ENCODE peak calls at places on chromosomes 5 and 9, in ten cellular contexts. H is A549, D is heart left ventricle, G is thyroid gland, R is HCT116, E is body of pancreas, I is sigmoid colon, P is ovary, C is H1, S is right lobe of liver. T is an unnamed sample.

GRCh38 chr5:73770172-73770571 is 144.2 kb downstream of the ARHGEF28 start:
- DNase-seq in H (no peak), D (no peak), G (no peak), R (no peak), E (no peak), I (no peak), P (no peak), C (no peak), S (no peak), T (no peak)

GRCh38 chr5:73155541-73156222 is 17.3 kb upstream of the TMEM174 start:
- DNase-seq in H (no peak), D (no peak), G (no peak), R (no peak), E (no peak), I (no peak), P (no peak), C (no peak), S (no peak), T (no peak)

GRCh38 chr5:71811779-71812178 is 92.7 kb downstream of the CARTPT start:
- DNase-seq in H (no peak), D (no peak), G (no peak), R (no peak), E (no peak), I (no peak), P (no peak), C (no peak), S (no peak), T (no peak)

GRCh38 chr5:172144291-172144815 is 43.7 kb downstream of the STK10 start:
- DNase-seq in H (no peak), D (peak; percentile 55), G (no peak), R (no peak), E (no peak), I (no peak), P (no peak), C (no peak), S (no peak), T (peak; percentile 20)

GRCh38 chr5:123943136-123943535 is 431.2 kb downstream of the CSNK1G3 start:
- DNase-seq in H (no peak), D (no peak), G (no peak), R (no peak), E (no peak), I (no peak), P (no peak), C (no peak), S (no peak), T (no peak)

GRCh38 chr9:121662359-121662758 is 10.9 kb downstream of the DAB2IP start:
- DNase-seq in H (no peak), D (no peak), G (no peak), R (no peak), E (no peak), I (no peak), P (no peak), C (no peak), S (no peak), T (no peak)

GRCh38 chr5:9046756-9047481 is 499.0 kb downstream of the SEMA5A start:
- DNase-seq in H (no peak), D (no peak), G (peak; percentile 39), R (no peak), E (no peak), I (no peak), P (no peak), C (no peak), S (no peak), T (no peak)

GRCh38 chr9:133910855-133911514 is 81.1 kb downstream of the VAV2 start:
- DNase-seq in H (no peak), D (no peak), G (no peak), R (no peak), E (no peak), I (no peak), P (no peak), C (no peak), S (no peak), T (no peak)

GRCh38 chr5:135993248-135993893 is 35.4 kb upstream of the TGFBI start:
- DNase-seq in H (peak; percentile 75), D (no peak), G (no peak), R (no peak), E (no peak), I (no peak), P (no peak), C (no peak), S (no peak), T (no peak)

GRCh38 chr5:3311443-3311842 is 284.2 kb upstream of the IRX1 start:
- DNase-seq in H (no peak), D (no peak), G (no peak), R (no peak), E (no peak), I (no peak), P (no peak), C (no peak), S (no peak), T (no peak)

GRCh38 chr9:135604437-135605237 is 34.7 kb downstream of the GLT6D1 start:
- DNase-seq in H (no peak), D (peak; percentile 10), G (no peak), R (no peak), E (no peak), I (peak; percentile 62), P (peak; percentile 10), C (peak; percentile 47), S (peak; percentile 52), T (no peak)

GRCh38 chr5:116544542-116545241 is 29.9 kb downstream of the SEMA6A start:
- DNase-seq in H (no peak), D (no peak), G (no peak), R (no peak), E (peak; percentile 44), I (no peak), P (no peak), C (no peak), S (no peak), T (no peak)

GRCh38 chr9:134848504-134848903 is 32.1 kb upstream of the FCN2 start:
- DNase-seq in H (no peak), D (no peak), G (no peak), R (no peak), E (no peak), I (no peak), P (no peak), C (no peak), S (no peak), T (no peak)

GRCh38 chr5:173493040-173493439 is 123.4 kb downstream of the BOD1 start:
- DNase-seq in H (no peak), D (no peak), G (no peak), R (no peak), E (no peak), I (no peak), P (no peak), C (no peak), S (no peak), T (no peak)

GRCh38 chr5:84088996-84089395 is 295.7 kb downstream of the EDIL3 start:
- DNase-seq in H (peak; percentile 38), D (no peak), G (no peak), R (peak; percentile 31), E (no peak), I (no peak), P (no peak), C (no peak), S (no peak), T (no peak)

GRCh38 chr9:123069010-123069481 is 35.6 kb downstream of the GPR21 start:
- DNase-seq in H (no peak), D (no peak), G (no peak), R (no peak), E (no peak), I (no peak), P (no peak), C (no peak), S (no peak), T (no peak)
- H3K27ac ChIP-seq in H (no peak overlapping the region), D (no peak overlapping the region), G (no peak overlapping the region), R (no peak overlapping the region), E (no peak overlapping the region), I (no peak overlapping the region), P (no peak overlapping the region), C (no peak overlapping the region), S (no peak overlapping the region), T (peak overlapping the region; percentile 41)

DNA sequence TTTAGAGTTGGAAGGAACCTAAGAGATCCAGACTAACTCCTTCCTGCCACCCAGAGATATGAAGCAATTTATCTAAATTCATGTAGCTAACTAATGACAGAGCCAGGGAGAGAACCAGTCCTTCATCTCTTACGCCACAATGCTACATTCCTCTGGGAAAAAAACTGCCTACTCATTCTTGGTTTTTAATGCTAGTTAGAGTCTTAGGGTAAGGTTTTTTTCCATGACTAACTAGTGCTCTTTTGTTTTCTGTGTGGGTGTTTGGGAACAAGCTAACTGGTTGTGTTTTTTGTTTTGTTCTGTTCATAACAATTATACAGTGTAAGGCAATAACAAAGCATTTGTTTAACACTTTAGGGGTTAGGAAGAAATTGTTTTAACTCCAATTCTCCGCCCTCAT is 52.4 kb downstream of the SLC44A1 start:
- DNase-seq in H (peak; percentile 83), D (no peak), G (no peak), R (peak; percentile 18), E (no peak), I (no peak), P (no peak), C (no peak), S (no peak), T (no peak)
- TF ChIP-seq POLR2A in H (no peak), D (no peak), G (no peak), R (no peak), E (no peak), I (no peak), P (no peak), C (no peak), S (no peak), T (no peak)

GRCh38 chr9:71944754-71945409 is 33.4 kb downstream of the C9orf85 start:
- DNase-seq in H (no peak), D (no peak), G (no peak), R (peak; percentile 18), E (no peak), I (no peak), P (no peak), C (no peak), S (no peak), T (no peak)
- H3K27ac ChIP-seq in H (no peak overlapping the region), D (no peak overlapping the region), G (no peak overlapping the region), R (no peak overlapping the region), E (no peak overlapping the region), I (no peak overlapping the region), P (no peak overlapping the region), C (no peak overlapping the region), S (no peak overlapping the region), T (no peak overlapping the region)

GRCh38 chr5:81424728-81425127 is 30.8 kb upstream of the ACOT12 start:
- DNase-seq in H (no peak), D (no peak), G (no peak), R (no peak), E (no peak), I (no peak), P (no peak), C (no peak), S (no peak), T (no peak)

GRCh38 chr5:81425569-81425968 is 31.6 kb upstream of the ACOT12 start:
- DNase-seq in H (peak; percentile 40), D (no peak), G (no peak), R (peak; percentile 28), E (no peak), I (no peak), P (no peak), C (no peak), S (no peak), T (no peak)

GRCh38 chr5:81417052-81417451 is 23.1 kb upstream of the ACOT12 start:
- DNase-seq in H (no peak), D (no peak), G (no peak), R (peak; percentile 48), E (no peak), I (no peak), P (no peak), C (no peak), S (no peak), T (no peak)

GRCh38 chr5:81422671-81423070 is 28.7 kb upstream of the ACOT12 start:
- DNase-seq in H (peak; percentile 69), D (no peak), G (no peak), R (no peak), E (no peak), I (no peak), P (no peak), C (no peak), S (no peak), T (no peak)

GRCh38 chr5:81420039-81420667 is 26.2 kb upstream of the ACOT12 start:
- DNase-seq in H (peak; percentile 69), D (no peak), G (no peak), R (peak; percentile 74), E (no peak), I (no peak), P (no peak), C (no peak), S (no peak), T (no peak)
- TF ChIP-seq POLR2A in H (no peak), D (no peak), G (no peak), R (no peak), E (no peak), I (no peak), P (no peak), C (no peak), S (no peak), T (no peak)